ENCODE peak calls at places on chromosomes 13 and 19, in four cellular contexts. S is NCI-H2171, F is RKO, C is fibroblast of mammary gland. G is an unnamed sample.

GRCh38 chr19:52189745-52190678 is at the start of gene PPP2R1A:
- DNase-seq in S (peak; percentile 100), F (peak; percentile 100), C (peak; percentile 100), G (peak; percentile 99)

GRCh38 chr19:42325896-42326771 is 699 bp downstream of the MEGF8 start:
- DNase-seq in S (no peak), F (peak; percentile 61), C (no peak), G (peak; percentile 47)

GRCh38 chr13:111383591-111384440 is 63.4 kb downstream of the TEX29 start:
- DNase-seq in S (no peak), F (no peak), C (no peak), G (no peak)

GRCh38 chr13:100836696-100837095 is 162.1 kb upstream of the TMTC4 start:
- DNase-seq in S (no peak), F (no peak), C (peak; percentile 67), G (no peak)

GRCh38 chr13:67416047-67416925 is 186.2 kb upstream of the PCDH9 start:
- DNase-seq in S (no peak), F (no peak), C (peak; percentile 51), G (peak; percentile 49)

GRCh38 chr19:6535558-6536137 is 4.8 kb downstream of the TNFSF9 start:
- DNase-seq in S (no peak), F (no peak), C (no peak), G (no peak)

GRCh38 chr19:9043524-9043923 is 33.3 kb upstream of the MUC16 start:
- DNase-seq in S (no peak), F (no peak), C (no peak), G (no peak)

GRCh38 chr19:33904681-33905080 is 108.0 kb downstream of the KCTD15 start:
- DNase-seq in S (no peak), F (no peak), C (no peak), G (no peak)

GRCh38 chr19:42111384-42111783 is 20.9 kb downstream of the POU2F2 start:
- DNase-seq in S (no peak), F (no peak), C (peak; percentile 97), G (no peak)

GRCh38 chr19:3024509-3024869 is 4.6 kb downstream of the TLE2 start:
- DNase-seq in S (no peak), F (no peak), C (no peak), G (no peak)

GRCh38 chr19:15265849-15266248 is 33.6 kb upstream of the EPHX3 start:
- DNase-seq in S (no peak), F (no peak), C (peak; percentile 98), G (peak; percentile 94)

GRCh38 chr19:17393914-17394313 is at the start of gene CCDC194:
- DNase-seq in S (no peak), F (no peak), C (no peak), G (no peak)

GRCh38 chr19:29013325-29013724 is 199.6 kb downstream of the UQCRFS1 start:
- DNase-seq in S (no peak), F (no peak), C (no peak), G (no peak)

GRCh38 chr19:18300930-18301717 is 19.7 kb upstream of the JUND start:
- DNase-seq in S (no peak), F (peak; percentile 72), C (peak; percentile 78), G (peak; percentile 83)